ENCODE peak calls at places on chromosome 14, in six cellular contexts. O is H1, I is IMR-90, W is mesenchymal stem cell, E is neuronal stem cell, T is mesendoderm. Y is an unnamed sample.
A peak's percentile ranks its signal among the peaks of the same experiment; 100 is the strongest.

GRCh38 chr14:47040490-47040889 is 388.9 kb upstream of the RPL10L start:
- DNase-seq in T (peak; percentile 76), O (no peak), E (peak; percentile 15), I (no peak), W (peak; percentile 78), Y (peak; percentile 33)

GRCh38 chr14:92632546-92633273 is 115.7 kb downstream of the LGMN start:
- DNase-seq in T (no peak), E (no peak), W (no peak), O (no peak), I (no peak), Y (peak; percentile 24)

GRCh38 chr14:77302926-77303325 is 17.8 kb downstream of the POMT2 start:
- DNase-seq in T (peak; percentile 78), W (peak; percentile 95), I (peak; percentile 77), O (no peak), E (no peak), Y (no peak)

GRCh38 chr14:105765893-105766614 is 239.7 kb downstream of the TMEM121 start:
- DNase-seq in O (no peak), T (no peak), E (no peak), I (no peak), W (no peak), Y (no peak)

GRCh38 chr14:50955373-50956043 is 11.2 kb upstream of the PYGL start:
- DNase-seq in O (no peak), E (no peak), W (peak; percentile 96), T (peak; percentile 98), I (peak; percentile 96), Y (peak; percentile 85)

GRCh38 chr14:93219103-93219726 is 12.2 kb downstream of the UBR7 start:
- DNase-seq in W (peak; percentile 65), O (no peak), E (peak; percentile 5), T (peak; percentile 73), I (peak; percentile 65), Y (no peak)

GRCh38 chr14:105475269-105475915 is 771 bp downstream of the CRIP2 start:
- DNase-seq in W (no peak), I (peak; percentile 9), E (no peak), O (no peak), T (peak; percentile 68), Y (no peak)

GRCh38 chr14:61573748-61574513 is 121.4 kb upstream of the HIF1A start:
- DNase-seq in O (no peak), T (peak; percentile 38), E (no peak), W (peak; percentile 60), I (peak; percentile 73), Y (no peak)

GRCh38 chr14:57833304-57833703 is 32.6 kb downstream of the SLC35F4 start:
- DNase-seq in O (no peak), E (no peak), W (no peak), T (peak; percentile 79), I (peak; percentile 88), Y (no peak)

GRCh38 chr14:61211476-61212262 is 69.5 kb downstream of the TMEM30B start:
- DNase-seq in O (no peak), T (no peak), I (no peak), E (no peak), W (no peak), Y (no peak)

GRCh38 chr14:55746533-55746932 is 166.5 kb downstream of the KTN1 start:
- DNase-seq in T (no peak), W (peak; percentile 17), O (no peak), E (no peak), I (peak; percentile 29), Y (no peak)

GRCh38 chr14:51367600-51367931 is 127.5 kb downstream of the TMX1 start:
- DNase-seq in I (peak; percentile 83), E (no peak), T (no peak), W (no peak), O (no peak), Y (no peak)

GRCh38 chr14:104135121-104135903 is 3.1 kb upstream of the KIF26A start:
- DNase-seq in O (no peak), E (no peak), I (no peak), W (peak; percentile 24), T (peak; percentile 83), Y (peak; percentile 84)

GRCh38 chr14:24096545-24097181 is 2.6 kb downstream of the PCK2 start:
- DNase-seq in E (no peak), W (no peak), I (no peak), O (no peak), T (no peak), Y (no peak)

GRCh38 chr14:24093901-24094838 is at the start of gene PCK2:
- DNase-seq in T (peak; percentile 99), O (peak; percentile 93), I (peak; percentile 88), E (peak; percentile 81), W (peak; percentile 90), Y (peak; percentile 99)

GRCh38 chr14:24092960-24093900 is 881 bp upstream of the PCK2 start:
- DNase-seq in O (no peak), I (no peak), T (peak; percentile 16), E (no peak), W (no peak), Y (no peak)

GRCh38 chr14:24095196-24096068 is 1.3 kb downstream of the PCK2 start:
- DNase-seq in T (peak; percentile 94), W (peak; percentile 63), I (peak; percentile 44), O (no peak), E (no peak), Y (peak; percentile 87)

DNA sequence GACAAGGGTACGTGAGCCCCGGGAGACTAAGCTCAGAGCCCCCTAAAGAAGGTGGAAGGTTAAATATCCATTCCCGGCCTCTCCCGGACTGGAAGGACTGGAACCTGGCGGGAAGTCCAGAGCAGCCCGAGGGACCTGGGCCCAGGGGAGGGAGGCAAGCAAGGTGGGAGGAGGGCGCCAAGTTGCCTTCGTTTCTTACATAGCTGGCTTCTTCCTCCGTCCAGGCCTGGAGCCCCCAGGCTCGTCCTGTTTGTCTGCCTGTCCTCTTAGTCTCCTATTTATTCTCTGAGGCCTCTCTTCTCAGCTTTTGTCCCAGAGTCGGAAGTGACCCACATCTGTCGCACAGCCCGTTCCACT is 706 bp downstream of the PCK2 start:
- DNase-seq in I (no peak), O (no peak), E (no peak), W (no peak), T (no peak), Y (no peak)
- H3K4ac ChIP-seq in I (peak overlapping the region; percentile 87), O (peak overlapping the region; percentile 96), E (no peak overlapping the region), W (peak overlapping the region; percentile 83), T (peak overlapping the region; percentile 43), Y (no peak overlapping the region)

GRCh38 chr14:68404652-68405183 is 388.1 kb downstream of the ZFP36L1 start:
- DNase-seq in T (no peak), W (no peak), I (peak; percentile 37), E (no peak), O (no peak), Y (no peak)
- H2BK15ac ChIP-seq in T (peak overlapping the region; percentile 74), W (peak overlapping the region; percentile 88), I (peak overlapping the region; percentile 51), E (no peak overlapping the region), O (no peak overlapping the region), Y (no peak overlapping the region)

DNA sequence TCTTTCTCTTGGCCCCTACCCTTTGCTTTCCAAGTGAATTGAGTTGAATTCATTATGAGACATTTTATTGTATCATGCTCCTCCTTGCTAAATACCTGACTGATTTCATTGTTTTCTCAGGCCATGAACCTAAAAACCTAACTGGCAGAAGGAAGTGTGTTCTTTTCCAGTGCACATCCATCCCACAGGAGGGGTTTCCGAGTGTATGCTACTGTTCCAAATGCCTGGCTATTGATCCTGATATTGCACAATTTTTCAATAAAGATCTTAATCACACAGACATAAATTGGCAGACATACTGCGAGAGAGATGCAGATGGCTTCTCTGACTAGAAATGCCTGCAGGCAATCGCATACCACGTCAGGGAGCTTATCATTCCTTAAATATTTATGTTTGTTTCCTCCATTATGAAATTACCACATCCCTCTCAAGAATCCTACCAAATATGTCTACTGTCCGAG is 162.2 kb upstream of the EGLN3 start:
- DNase-seq in T (peak; percentile 40), I (peak; percentile 31), O (no peak), W (peak; percentile 34), E (no peak), Y (no peak)
- H3K4ac ChIP-seq in T (no peak overlapping the region), I (no peak overlapping the region), O (no peak overlapping the region), W (no peak overlapping the region), E (no peak overlapping the region), Y (no peak overlapping the region)

GRCh38 chr14:99735189-99736135 is 51.4 kb downstream of the CYP46A1 start:
- DNase-seq in O (no peak), E (no peak), I (no peak), T (no peak), W (no peak), Y (no peak)
- H2BK15ac ChIP-seq in O (no peak overlapping the region), E (peak overlapping the region; percentile 7), I (no peak overlapping the region), T (no peak overlapping the region), W (peak overlapping the region; percentile 12), Y (no peak overlapping the region)

GRCh38 chr14:74882103-74882920 is 596 bp downstream of the DLST start:
- DNase-seq in W (peak; percentile 87), E (peak; percentile 17), O (no peak), T (peak; percentile 51), I (peak; percentile 41), Y (no peak)
- H3K4ac ChIP-seq in W (peak overlapping the region; percentile 95), E (no peak overlapping the region), O (peak overlapping the region; percentile 58), T (peak overlapping the region; percentile 60), I (peak overlapping the region; percentile 78), Y (no peak overlapping the region)

Y was measured in H9.